ENCODE peak calls at places on chromosomes 4 and X, in four cellular contexts. D is suprapubic skin, X is transverse colon, A is right lobe of liver. H is an unnamed sample.

GRCh38 chrX:63680423-63680822 is 104.6 kb downstream of the ARHGEF9 start:
- DNase-seq in D (no peak), X (no peak), A (no peak), H (no peak)

GRCh38 chr4:101198741-101199339 is 148.5 kb downstream of the PPP3CA start:
- DNase-seq in D (no peak), X (no peak), A (no peak), H (peak; percentile 16)

GRCh38 chrX:10582215-10582733 is 38.1 kb downstream of the MID1 start:
- DNase-seq in D (no peak), X (no peak), A (no peak), H (peak; percentile 75)

GRCh38 chr4:56134272-56134671 is 185.5 kb downstream of the CEP135 start:
- DNase-seq in D (no peak), X (peak; percentile 11), A (no peak), H (no peak)

GRCh38 chr4:88318751-88319350 is 34.5 kb upstream of the PPM1K start:
- DNase-seq in D (no peak), X (no peak), A (no peak), H (no peak)

GRCh38 chrX:131729295-131729694 is 185.4 kb downstream of the OR13H1 start:
- DNase-seq in D (peak; percentile 89), X (peak; percentile 89), A (peak; percentile 88), H (no peak)

GRCh38 chr4:27000820-27001219 is 140.2 kb downstream of the STIM2 start:
- DNase-seq in D (no peak), X (no peak), A (no peak), H (peak; percentile 29)

GRCh38 chr4:92381640-92382039 is 77.9 kb downstream of the GRID2 start:
- DNase-seq in D (no peak), X (no peak), A (no peak), H (no peak)

GRCh38 chr4:82784615-82785247 is 13.9 kb downstream of the SCD5 start:
- DNase-seq in D (no peak), X (no peak), A (no peak), H (no peak)

GRCh38 chrX:107674480-107675364 is 46.4 kb downstream of the PRPS1 start:
- DNase-seq in D (peak; percentile 95), X (peak; percentile 69), A (no peak), H (peak; percentile 19)

GRCh38 chrX:69137371-69137881 is 27.8 kb downstream of the PJA1 start:
- DNase-seq in D (no peak), X (no peak), A (no peak), H (no peak)

GRCh38 chr4:83010111-83010521 is 507 bp downstream of the LIN54 start:
- DNase-seq in D (no peak), X (no peak), A (no peak), H (peak; percentile 20)

GRCh38 chr4:153750197-153750817 is 9.5 kb downstream of the RNF175 start:
- DNase-seq in D (no peak), X (peak; percentile 43), A (no peak), H (peak; percentile 69)

DNA sequence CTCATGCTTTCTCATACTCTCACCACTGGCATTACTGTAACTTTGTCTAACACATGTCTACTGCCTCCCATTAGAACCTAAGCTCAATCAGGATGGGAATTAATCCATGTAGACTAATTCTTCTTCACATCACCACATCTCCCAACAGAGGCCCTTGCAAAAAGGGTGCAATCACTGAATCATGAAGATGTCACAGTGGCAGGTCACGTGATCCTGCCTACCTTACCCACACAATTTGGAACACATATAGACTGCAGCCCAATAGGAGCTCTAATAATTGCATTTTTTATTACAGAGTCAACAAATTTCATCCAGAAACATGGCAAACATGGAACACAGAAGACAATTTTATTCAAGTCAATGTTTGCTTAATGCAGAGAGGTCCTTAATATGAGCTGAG is 146.6 kb downstream of the NR3C2 start:
- DNase-seq in D (no peak), X (no peak), A (no peak), H (no peak)
- H3K4me3 ChIP-seq in D (no peak overlapping the region), X (no peak overlapping the region), A (no peak overlapping the region), H (no peak overlapping the region)

DNA sequence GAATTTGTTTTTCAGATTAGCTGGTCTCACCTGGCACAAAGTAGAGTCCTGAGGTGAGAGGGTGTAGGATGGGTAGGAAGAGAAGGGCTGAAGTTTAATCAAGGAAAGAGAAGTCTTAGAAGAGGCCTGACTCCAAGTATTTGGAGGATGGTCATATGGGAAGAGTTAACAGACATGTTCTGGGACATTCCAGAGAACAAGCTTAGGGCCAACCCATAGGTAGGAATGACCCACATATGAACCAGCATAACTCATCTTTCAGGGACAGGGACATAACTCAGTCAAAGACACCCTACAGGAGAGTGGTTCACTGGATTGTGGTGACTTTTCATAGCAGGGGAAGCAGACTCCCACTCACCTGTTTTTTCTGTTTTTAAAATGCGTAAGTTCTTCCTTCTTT is 27.9 kb upstream of the ANXA5 start:
- DNase-seq in D (no peak), X (no peak), A (no peak), H (no peak)
- H3K4me1 ChIP-seq in D (no peaks in the 10 kb centered on the region), X (no peaks in the 10 kb centered on the region), A (no peaks in the 10 kb centered on the region), H (no peaks in the 10 kb centered on the region)

GRCh38 chr4:173490817-173491518 is 39.1 kb downstream of the HAND2 start:
- DNase-seq in D (no peak), X (no peak), A (no peak), H (peak; percentile 65)

GRCh38 chr4:173493041-173493440 is 37.0 kb downstream of the HAND2 start:
- DNase-seq in D (no peak), X (no peak), A (no peak), H (no peak)

GRCh38 chr4:173498023-173498422 is 32.0 kb downstream of the HAND2 start:
- DNase-seq in D (no peak), X (no peak), A (no peak), H (no peak)

GRCh38 chr4:173492315-173492714 is 37.7 kb downstream of the HAND2 start:
- DNase-seq in D (no peak), X (no peak), A (no peak), H (no peak)

GRCh38 chr4:173494013-173494970 is 35.7 kb downstream of the HAND2 start:
- DNase-seq in D (no peak), X (peak; percentile 71), A (no peak), H (peak; percentile 85)
- H3K4me3 ChIP-seq in D (peak overlapping the region; percentile 44), X (peak overlapping the region; percentile 31), A (peak overlapping the region; percentile 25), H (peak overlapping the region; percentile 36)

DNA sequence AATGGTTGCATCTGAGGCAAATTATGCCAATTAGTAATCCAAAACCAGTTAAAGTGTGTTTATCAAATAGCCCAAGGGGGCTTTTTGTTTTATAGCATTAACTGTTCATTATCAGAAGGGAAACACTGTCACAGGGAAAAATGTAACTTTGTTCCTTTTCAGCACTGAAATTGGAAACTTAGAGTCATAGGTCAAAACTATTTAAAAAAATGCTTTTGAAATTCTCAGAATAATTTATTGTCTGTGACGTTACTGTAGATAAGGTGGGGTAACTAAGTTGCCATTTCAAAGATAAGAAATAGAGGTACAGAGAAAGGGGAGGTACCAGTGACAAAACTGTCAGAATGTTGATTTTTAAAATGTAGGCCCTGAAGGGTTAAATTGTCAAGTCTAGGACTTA is 129.3 kb downstream of the AKAP4 start:
- DNase-seq in D (no peak), X (no peak), A (no peak), H (no peak)
- H3K4me1 ChIP-seq in D (no peaks in the 10 kb centered on the region), X (no peaks in the 10 kb centered on the region), A (no peaks in the 10 kb centered on the region), H (no peaks in the 10 kb centered on the region)

GRCh38 chr4:54228563-54229501 is at the start of gene PDGFRA:
- DNase-seq in D (peak; percentile 88), X (peak; percentile 42), A (no peak), H (no peak)

GRCh38 chr4:54229631-54230478 is 762 bp downstream of the PDGFRA start:
- DNase-seq in D (peak; percentile 74), X (no peak), A (no peak), H (no peak)

GRCh38 chr4:54226399-54227260 is 2.5 kb upstream of the PDGFRA start:
- DNase-seq in D (peak; percentile 80), X (peak; percentile 50), A (peak; percentile 56), H (no peak)

GRCh38 chr4:54227261-54228063 is 1.6 kb upstream of the PDGFRA start:
- DNase-seq in D (peak; percentile 71), X (no peak), A (peak; percentile 58), H (no peak)

DNA sequence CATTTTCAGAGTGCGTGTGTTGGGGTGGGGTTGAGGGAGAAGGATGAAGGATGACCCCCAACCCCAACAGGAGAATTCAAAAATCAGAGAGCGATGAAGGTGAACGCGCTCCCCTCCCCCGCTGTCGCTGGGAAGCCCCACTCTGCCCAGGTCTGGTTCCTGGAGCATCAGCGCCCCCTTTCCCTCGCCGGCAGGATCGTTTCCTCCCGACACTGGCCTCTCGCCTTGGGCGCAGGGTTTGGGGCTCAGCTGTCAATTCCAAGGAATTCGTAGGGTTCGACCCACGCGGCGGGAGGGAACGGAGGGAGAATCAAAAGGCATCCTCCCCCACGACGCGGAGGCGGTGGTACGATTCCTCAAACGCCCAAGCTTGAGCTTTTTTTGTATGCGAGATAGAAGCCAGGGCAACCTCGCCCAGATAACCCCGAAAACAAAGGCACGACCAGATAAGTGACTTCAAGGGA is 997 bp upstream of the PDGFRA start:
- DNase-seq in D (peak; percentile 83), X (peak; percentile 68), A (peak; percentile 78), H (no peak)
- H3K4me3 ChIP-seq in D (peak overlapping the region; percentile 54), X (peak overlapping the region; percentile 24), A (peak overlapping the region; percentile 6), H (no peak overlapping the region)

GRCh38 chr4:54061873-54062272 is 2.5 kb downstream of the CHIC2 start:
- DNase-seq in D (no peak), X (no peak), A (no peak), H (peak; percentile 40)

GRCh38 chr4:54063224-54063623 is 1.2 kb downstream of the CHIC2 start:
- DNase-seq in D (no peak), X (no peak), A (no peak), H (peak; percentile 29)

GRCh38 chr4:54063737-54064316 is 578 bp downstream of the CHIC2 start:
- DNase-seq in D (peak; percentile 81), X (peak; percentile 41), A (peak; percentile 71), H (peak; percentile 28)

GRCh38 chr4:54061067-54061466 is 3.3 kb downstream of the CHIC2 start:
- DNase-seq in D (no peak), X (no peak), A (no peak), H (no peak)

DNA sequence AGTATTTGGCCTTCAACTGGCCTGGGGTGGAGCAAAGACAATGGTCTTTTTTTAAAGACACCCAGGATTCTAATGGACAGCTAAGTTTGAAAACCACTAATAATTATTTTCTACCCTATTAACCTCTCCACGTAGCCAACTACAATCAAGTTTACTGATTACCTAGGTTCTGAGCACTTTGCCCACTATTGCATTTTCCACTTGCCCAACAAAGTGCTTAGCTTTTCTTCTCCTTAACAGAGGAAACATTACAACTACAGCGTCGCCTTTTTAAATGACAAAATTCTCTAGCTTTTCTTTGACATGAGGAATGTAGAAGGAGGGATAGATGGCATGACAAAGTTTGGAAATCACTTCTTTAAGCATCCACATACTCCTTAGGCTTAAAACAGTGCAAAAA is 2.0 kb downstream of the CHIC2 start:
- DNase-seq in D (no peak), X (no peak), A (no peak), H (peak; percentile 47)
- H3K4me1 ChIP-seq in D (peaks cover 73% of the 10 kb centered on the region), X (peaks cover 67% of the 10 kb centered on the region), A (peaks cover 6% of the 10 kb centered on the region), H (peaks cover 2% of the 10 kb centered on the region)

GRCh38 chrX:133983974-133984578 is 1.3 kb downstream of the GPC3 start:
- DNase-seq in D (no peak), X (no peak), A (no peak), H (no peak)
- H3K4me3 ChIP-seq in D (no peak overlapping the region), X (no peak overlapping the region), A (no peak overlapping the region), H (no peak overlapping the region)

GRCh38 chrX:1561164-1561563 is 24.2 kb upstream of the P2RY8 start:
- DNase-seq in D (no peak), X (no peak), A (no peak), H (no peak)

GRCh38 chrX:1564750-1565683 is 26.4 kb upstream of the AKAP17A start:
- DNase-seq in D (no peak), X (no peak), A (no peak), H (no peak)
- H3K4me1 ChIP-seq in D (no peaks in the 10 kb centered on the region), X (no peaks in the 10 kb centered on the region), A (no peaks in the 10 kb centered on the region), H (no peaks in the 10 kb centered on the region)

H was measured in small intestine.